ENCODE peak calls at places on chromosomes 1 and 21, in nine cellular contexts. Z is ovary, J is A549, V is upper lobe of left lung, X is transverse colon, Q is H1, I is K562, T is stomach, N is sigmoid colon. B is an unnamed sample.

GRCh38 chr21:31589820-31590219 is 69.7 kb upstream of the SOD1 start:
- DNase-seq in Z (no peak), J (no peak), V (no peak), X (no peak), Q (no peak), I (no peak), T (no peak), N (no peak), B (no peak)

GRCh38 chr1:247448107-247448778 is 9.7 kb downstream of the OR2B11 start:
- DNase-seq in Z (peak; percentile 62), J (peak; percentile 72), V (peak; percentile 62), X (peak; percentile 62), Q (peak; percentile 71), I (peak; percentile 57), T (peak; percentile 63), N (peak; percentile 76), B (peak; percentile 35)

GRCh38 chr1:110481968-110482623 is 31.1 kb downstream of the PROK1 start:
- DNase-seq in Z (no peak), J (no peak), V (no peak), X (no peak), Q (no peak), I (no peak), T (no peak), N (no peak), B (no peak)

GRCh38 chr1:85200367-85200869 is 398 bp downstream of the SYDE2 start:
- DNase-seq in Z (no peak), J (peak; percentile 28), V (peak; percentile 38), X (peak; percentile 46), Q (peak; percentile 63), I (no peak), T (peak; percentile 26), N (peak; percentile 77), B (no peak)

GRCh38 chr1:241717975-241718374 is 65.9 kb downstream of the WDR64 start:
- DNase-seq in Z (no peak), J (no peak), V (no peak), X (no peak), Q (no peak), I (no peak), T (no peak), N (no peak), B (no peak)

GRCh38 chr1:10471411-10472219 is 714 bp downstream of the DFFA start:
- DNase-seq in Z (no peak), J (peak; percentile 21), V (no peak), X (no peak), Q (peak; percentile 58), I (no peak), T (no peak), N (no peak), B (no peak)

GRCh38 chr1:163673076-163673475 is 351.3 kb downstream of the NUF2 start:
- DNase-seq in Z (no peak), J (no peak), V (no peak), X (no peak), Q (no peak), I (no peak), T (no peak), N (no peak), B (no peak)

GRCh38 chr1:205598841-205599666 is 32.8 kb downstream of the ELK4 start:
- DNase-seq in Z (peak; percentile 77), J (no peak), V (no peak), X (peak; percentile 51), Q (no peak), I (no peak), T (peak; percentile 67), N (peak; percentile 88), B (no peak)

GRCh38 chr1:8189931-8190483 is 127.9 kb upstream of the SLC45A1 start:
- DNase-seq in Z (no peak), J (peak; percentile 73), V (no peak), X (no peak), Q (no peak), I (no peak), T (no peak), N (no peak), B (no peak)

GRCh38 chr1:8482844-8483436 is 165.0 kb downstream of the SLC45A1 start:
- DNase-seq in Z (no peak), J (peak; percentile 44), V (no peak), X (no peak), Q (no peak), I (no peak), T (no peak), N (no peak), B (no peak)

GRCh38 chr1:104182251-104182650 is 432.6 kb downstream of the AMY1C start:
- DNase-seq in Z (no peak), J (no peak), V (no peak), X (no peak), Q (no peak), I (no peak), T (no peak), N (no peak), B (no peak)

GRCh38 chr1:153968400-153968799 is 698 bp downstream of the CREB3L4 start:
- DNase-seq in Z (no peak), J (no peak), V (no peak), X (no peak), Q (no peak), I (no peak), T (no peak), N (peak; percentile 70), B (no peak)

GRCh38 chr21:31491617-31492016 is 147.6 kb upstream of the TIAM1 start:
- DNase-seq in Z (no peak), J (no peak), V (no peak), X (no peak), Q (no peak), I (no peak), T (no peak), N (no peak), B (no peak)

GRCh38 chr1:25006770-25007169 is 76.7 kb upstream of the RUNX3 start:
- DNase-seq in Z (peak; percentile 21), J (no peak), V (peak; percentile 52), X (no peak), Q (no peak), I (no peak), T (peak; percentile 50), N (peak; percentile 72), B (peak; percentile 45)

GRCh38 chr1:63255153-63255552 is 67.2 kb upstream of the FOXD3 start:
- DNase-seq in Z (no peak), J (no peak), V (no peak), X (no peak), Q (no peak), I (no peak), T (no peak), N (no peak), B (no peak)

GRCh38 chr21:31360717-31361116 is 16.7 kb upstream of the TIAM1 start:
- DNase-seq in Z (no peak), J (no peak), V (no peak), X (no peak), Q (no peak), I (no peak), T (no peak), N (no peak), B (no peak)

GRCh38 chr1:116777831-116778830 is 23.9 kb downstream of the CD2 start:
- DNase-seq in Z (no peak), J (no peak), V (no peak), X (no peak), Q (peak; percentile 28), I (no peak), T (no peak), N (no peak), B (no peak)

GRCh38 chr1:119893238-119893791 is 3.0 kb downstream of the ADAM30 start:
- DNase-seq in Z (no peak), J (no peak), V (no peak), X (no peak), Q (no peak), I (no peak), T (no peak), N (no peak), B (no peak)

GRCh38 chr1:53616927-53617326 is 122.0 kb downstream of the GLIS1 start:
- DNase-seq in Z (no peak), J (no peak), V (peak; percentile 7), X (no peak), Q (no peak), I (no peak), T (peak; percentile 16), N (peak; percentile 32), B (no peak)

GRCh38 chr1:226400519-226401406 is 7.1 kb downstream of the PARP1 start:
- DNase-seq in Z (no peak), J (no peak), V (no peak), X (no peak), Q (no peak), I (no peak), T (no peak), N (no peak), B (no peak)

DNA sequence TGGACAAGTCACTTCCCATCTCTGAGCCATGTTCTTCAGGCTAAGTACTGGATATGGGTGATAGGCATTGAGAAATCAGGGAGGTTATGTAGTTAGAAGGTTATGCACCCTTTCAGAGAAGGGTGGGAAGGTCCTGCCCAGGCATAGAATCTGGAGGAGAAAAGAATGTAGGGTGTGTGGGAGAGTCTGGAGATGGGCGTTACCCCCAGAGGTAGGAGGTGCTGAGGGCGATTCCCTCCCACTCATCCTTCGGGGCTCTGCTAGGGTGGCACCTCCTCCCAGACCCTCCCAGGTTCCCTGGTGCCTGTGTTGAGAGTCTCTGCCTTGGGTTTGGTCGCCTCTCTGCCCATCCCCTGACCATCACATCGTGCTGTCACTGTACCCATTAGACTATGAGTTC is 51.1 kb downstream of the IGSF21 start:
- DNase-seq in Z (no peak), J (no peak), V (no peak), X (no peak), Q (no peak), I (no peak), T (no peak), N (no peak), B (no peak)
- TF ChIP-seq POLR2A in Z (no peak), J (no peak), V (no peak), X (no peak), Q (no peak), I (no peak), T (no peak), N (no peak), B (no peak)

DNA sequence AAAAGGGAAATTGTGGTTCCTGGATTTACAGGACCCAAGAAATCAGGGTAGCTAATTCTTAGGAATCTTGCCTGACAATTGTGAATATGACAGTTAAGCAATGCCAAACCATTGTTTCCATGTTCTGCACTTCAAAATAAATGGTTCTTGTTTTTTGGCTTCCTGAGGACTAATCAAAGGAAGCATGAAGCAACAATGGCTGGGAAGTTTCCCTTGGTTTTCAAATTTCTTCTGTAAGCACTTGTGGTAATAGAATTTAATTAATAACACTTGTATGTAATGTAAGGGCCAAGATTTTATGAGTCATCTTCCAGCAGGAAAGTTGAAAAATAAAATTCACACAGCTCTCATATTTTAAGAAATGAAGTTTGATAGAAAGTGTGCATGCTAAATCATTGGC is 31.7 kb downstream of the JAM2 start:
- DNase-seq in Z (no peak), J (no peak), V (no peak), X (no peak), Q (no peak), I (no peak), T (no peak), N (no peak), B (no peak)
- TF ChIP-seq EP300 in Z (no peak), J (no peak), V (no peak), X (no peak), Q (no peak), I (no peak), T (no peak), N (no peak), B (no peak)

GRCh38 chr1:75791022-75791421 is 5.0 kb downstream of the RABGGTB start:
- DNase-seq in Z (no peak), J (no peak), V (no peak), X (no peak), Q (no peak), I (no peak), T (no peak), N (no peak), B (no peak)
- H3K4me3 ChIP-seq in Z (no peak overlapping the region), J (peak overlapping the region; percentile 60), V (no peak overlapping the region), X (no peak overlapping the region), Q (no peak overlapping the region), I (peak overlapping the region; percentile 63), T (peak overlapping the region; percentile 69), N (no peak overlapping the region), B (no peak overlapping the region)

GRCh38 chr1:21289700-21290545 is at the start of gene ECE1:
- DNase-seq in Z (peak; percentile 73), J (peak; percentile 42), V (peak; percentile 64), X (peak; percentile 69), Q (peak; percentile 80), I (no peak), T (peak; percentile 60), N (no peak), B (no peak)
- TF ChIP-seq POLR2A in Z (no peak), J (peak; percentile 83), V (no peak), X (peak; percentile 19), Q (no peak), I (no peak), T (no peak), N (no peak), B (peak; percentile 29)